ENCODE peak calls at places on chromosomes 1 and 21, in five cellular contexts. X, T, W, Q and M are unnamed samples.

GRCh38 chr1:31238986-31239613 is 587 bp downstream of the NKAIN1 start:
- DNase-seq in T (no peak), W (peak; percentile 62), X (peak; percentile 25), Q (no peak), M (peak; percentile 50)

GRCh38 chr1:116466810-116467557 is 93.9 kb downstream of the ATP1A1 start:
- DNase-seq in Q (no peak), T (no peak), W (no peak), X (no peak), M (no peak)

GRCh38 chr1:175514309-175515001 is 228.9 kb downstream of the TNR start:
- DNase-seq in W (no peak), Q (no peak), T (no peak), X (no peak), M (peak; percentile 72)

GRCh38 chr1:39154553-39155361 is 49.7 kb upstream of the MACF1 start:
- DNase-seq in X (peak; percentile 94), T (no peak), W (no peak), Q (no peak), M (no peak)

GRCh38 chr1:57036896-57037295 is 71.1 kb upstream of the C8B start:
- DNase-seq in W (no peak), Q (no peak), T (no peak), X (no peak), M (peak; percentile 21)

GRCh38 chr21:42734323-42734971 is 81.0 kb downstream of the PDE9A start:
- DNase-seq in X (no peak), T (no peak), Q (no peak), W (no peak), M (no peak)

GRCh38 chr21:35011681-35012080 is 37.4 kb downstream of the RUNX1 start:
- DNase-seq in T (no peak), Q (no peak), X (no peak), W (no peak), M (no peak)

GRCh38 chr1:100485855-100486258 is 52.1 kb upstream of the GPR88 start:
- DNase-seq in W (no peak), T (no peak), X (peak; percentile 6), Q (no peak), M (no peak)

GRCh38 chr1:177024623-177025022 is 139.9 kb downstream of the ASTN1 start:
- DNase-seq in X (no peak), W (no peak), T (no peak), Q (no peak), M (no peak)

GRCh38 chr1:167665469-167665868 is 35.4 kb downstream of the RCSD1 start:
- DNase-seq in Q (no peak), T (no peak), W (no peak), X (no peak), M (no peak)

GRCh38 chr21:44653123-44653522 is 1.3 kb downstream of the KRTAP12-4 start:
- DNase-seq in W (no peak), X (no peak), T (no peak), Q (no peak), M (no peak)

GRCh38 chr1:43912607-43913006 is 21.0 kb upstream of the ARTN start:
- DNase-seq in Q (no peak), W (peak; percentile 65), T (no peak), X (peak; percentile 49), M (no peak)

GRCh38 chr1:36520056-36520455 is 37.3 kb upstream of the CSF3R start:
- DNase-seq in X (no peak), T (no peak), Q (no peak), W (no peak), M (no peak)

GRCh38 chr1:39574646-39575045 is 1.9 kb downstream of the PABPC4 start:
- DNase-seq in W (peak; percentile 73), X (peak; percentile 20), T (no peak), Q (no peak), M (no peak)

GRCh38 chr21:37828515-37828914 is 87.7 kb downstream of the KCNJ6 start:
- DNase-seq in Q (no peak), X (no peak), W (no peak), T (no peak), M (no peak)

GRCh38 chr1:115076384-115076906 is 12.9 kb downstream of the TSPAN2 start:
- DNase-seq in W (no peak), X (peak; percentile 27), Q (no peak), T (no peak), M (no peak)

GRCh38 chr1:150688786-150689185 is 8.2 kb downstream of the GOLPH3L start:
- DNase-seq in W (no peak), Q (no peak), X (peak; percentile 9), T (no peak), M (no peak)

GRCh38 chr1:208421511-208421910 is 177.3 kb upstream of the PLXNA2 start:
- DNase-seq in W (no peak), X (no peak), T (no peak), Q (no peak), M (no peak)

GRCh38 chr1:242454262-242455051 is 70.0 kb downstream of the PLD5 start:
- DNase-seq in X (peak; percentile 57), W (no peak), T (no peak), Q (no peak), M (peak; percentile 72)

GRCh38 chr21:26597023-26597422 is 23.9 kb upstream of the CYYR1 start:
- DNase-seq in X (no peak), T (no peak), Q (no peak), W (no peak), M (peak; percentile 18)

GRCh38 chr1:115114308-115114707 is 25.0 kb upstream of the TSPAN2 start:
- DNase-seq in T (no peak), W (no peak), X (no peak), Q (no peak), M (no peak)